ENCODE peak calls at places on chromosomes 1 and 21, in five cellular contexts. One of them, this sample, is unnamed.
A peak's percentile ranks its signal among the peaks of the same experiment; 100 is the strongest.

GRCh38 chr21:45788635-45789506 is 145.3 kb downstream of the PCBP3 start:
- DNase-seq in GM12878: no peak
- DNase-seq in K562: no peak
- DNase-seq in HepG2: no peak
- DNase-seq in H1: no peak
- DNase-seq in this sample: no peak

GRCh38 chr1:178645157-178645825 is 79.8 kb upstream of the RALGPS2 start:
- DNase-seq in GM12878: no peak
- DNase-seq in K562: no peak
- DNase-seq in HepG2: no peak
- DNase-seq in H1: no peak
- DNase-seq in this sample: no peak

GRCh38 chr1:246417152-246417812 is 89.8 kb downstream of the SMYD3 start:
- DNase-seq in GM12878: no peak
- DNase-seq in K562: no peak
- DNase-seq in HepG2: no peak
- DNase-seq in H1: no peak
- DNase-seq in this sample: no peak

GRCh38 chr1:236000781-236001180 is 64.1 kb downstream of the NID1 start:
- DNase-seq in GM12878: no peak
- DNase-seq in K562: no peak
- DNase-seq in HepG2: no peak
- DNase-seq in H1: no peak
- DNase-seq in this sample: no peak

GRCh38 chr1:116908266-116908665 is 1.4 kb upstream of the PTGFRN start:
- DNase-seq in GM12878: no peak
- DNase-seq in K562: no peak
- DNase-seq in HepG2: no peak
- DNase-seq in H1: no peak
- DNase-seq in this sample: no peak

GRCh38 chr21:38242036-38242435 is 14.8 kb upstream of the KCNJ15 start:
- DNase-seq in GM12878: no peak
- DNase-seq in K562: no peak
- DNase-seq in HepG2: no peak
- DNase-seq in H1: no peak
- DNase-seq in this sample: no peak

GRCh38 chr1:228752604-228753132 is 17.4 kb downstream of the RHOU start:
- DNase-seq in GM12878: no peak
- DNase-seq in K562: no peak
- DNase-seq in HepG2: no peak
- DNase-seq in H1: no peak
- DNase-seq in this sample: no peak

GRCh38 chr21:44506279-44507255 is 33.4 kb downstream of the KRTAP10-1 start:
- DNase-seq in GM12878: no peak
- DNase-seq in K562: no peak
- DNase-seq in HepG2: peak; percentile 70
- DNase-seq in H1: no peak
- DNase-seq in this sample: no peak

GRCh38 chr1:240189386-240189989 is 97.8 kb downstream of the FMN2 start:
- DNase-seq in GM12878: no peak
- DNase-seq in K562: peak; percentile 35
- DNase-seq in HepG2: peak; percentile 33
- DNase-seq in H1: peak; percentile 9
- DNase-seq in this sample: peak; percentile 40

GRCh38 chr1:119674835-119675289 is 26.8 kb upstream of the ZNF697 start:
- DNase-seq in GM12878: no peak
- DNase-seq in K562: peak; percentile 74
- DNase-seq in HepG2: peak; percentile 79
- DNase-seq in H1: no peak
- DNase-seq in this sample: no peak

GRCh38 chr1:27616441-27616840 is 12.5 kb upstream of the AHDC1 start:
- DNase-seq in GM12878: no peak
- DNase-seq in K562: no peak
- DNase-seq in HepG2: no peak
- DNase-seq in H1: no peak
- DNase-seq in this sample: no peak

GRCh38 chr1:70442486-70442885 is 31.4 kb downstream of the CTH start:
- DNase-seq in GM12878: no peak
- DNase-seq in K562: no peak
- DNase-seq in HepG2: no peak
- DNase-seq in H1: no peak
- DNase-seq in this sample: no peak

GRCh38 chr1:1001631-1002300 is 1.9 kb upstream of the HES4 start:
- DNase-seq in GM12878: no peak
- DNase-seq in K562: peak; percentile 95
- DNase-seq in HepG2: peak; percentile 62
- DNase-seq in H1: no peak
- DNase-seq in this sample: peak; percentile 85

GRCh38 chr1:25958475-25958874 is 39.4 kb downstream of the PAFAH2 start:
- DNase-seq in GM12878: no peak
- DNase-seq in K562: no peak
- DNase-seq in HepG2: no peak
- DNase-seq in H1: no peak
- DNase-seq in this sample: no peak

GRCh38 chr21:45291613-45292398 is 4.1 kb upstream of the POFUT2 start:
- DNase-seq in GM12878: no peak
- DNase-seq in K562: no peak
- DNase-seq in HepG2: no peak
- DNase-seq in H1: no peak
- DNase-seq in this sample: no peak

GRCh38 chr1:11188381-11188780 is 774 bp upstream of the ANGPTL7 start:
- DNase-seq in GM12878: no peak
- DNase-seq in K562: no peak
- DNase-seq in HepG2: no peak
- DNase-seq in H1: no peak
- DNase-seq in this sample: no peak

GRCh38 chr1:108962681-108963051 is 618 bp downstream of the CLCC1 start:
- DNase-seq in GM12878: no peak
- DNase-seq in K562: no peak
- DNase-seq in HepG2: peak; percentile 12
- DNase-seq in H1: no peak
- DNase-seq in this sample: peak; percentile 22

GRCh38 chr1:164675342-164675904 is 116.4 kb downstream of the PBX1 start:
- DNase-seq in GM12878: no peak
- DNase-seq in K562: no peak
- DNase-seq in HepG2: no peak
- DNase-seq in H1: no peak
- DNase-seq in this sample: no peak

GRCh38 chr1:188615321-188615720 is 1786.6 kb downstream of the PLA2G4A start:
- DNase-seq in GM12878: no peak
- DNase-seq in K562: no peak
- DNase-seq in HepG2: no peak
- DNase-seq in H1: no peak
- DNase-seq in this sample: no peak

GRCh38 chr21:32426066-32426465 is 13.6 kb downstream of the EVA1C start:
- DNase-seq in GM12878: no peak
- DNase-seq in K562: peak; percentile 3
- DNase-seq in HepG2: no peak
- DNase-seq in H1: no peak
- DNase-seq in this sample: no peak

GRCh38 chr1:173669491-173669941 is at the start of gene ANKRD45:
- DNase-seq in GM12878: no peak
- DNase-seq in K562: no peak
- DNase-seq in HepG2: no peak
- DNase-seq in H1: peak; percentile 43
- DNase-seq in this sample: peak; percentile 43

GRCh38 chr1:24516506-24516905 is 13.9 kb downstream of the RCAN3 start:
- DNase-seq in GM12878: no peak
- DNase-seq in K562: no peak
- DNase-seq in HepG2: no peak
- DNase-seq in H1: no peak
- DNase-seq in this sample: no peak

GRCh38 chr21:38121888-38122705 is 134.7 kb upstream of the KCNJ15 start:
- DNase-seq in GM12878: no peak
- DNase-seq in K562: peak; percentile 36
- DNase-seq in HepG2: no peak
- DNase-seq in H1: no peak
- DNase-seq in this sample: no peak

GRCh38 chr1:39026947-39027507 is 877 bp downstream of the NDUFS5 start:
- DNase-seq in GM12878: no peak
- DNase-seq in K562: no peak
- DNase-seq in HepG2: no peak
- DNase-seq in H1: no peak
- DNase-seq in this sample: no peak

GRCh38 chr1:111542187-111542586 is 38.8 kb upstream of the ADORA3 start:
- DNase-seq in GM12878: no peak
- DNase-seq in K562: no peak
- DNase-seq in HepG2: no peak
- DNase-seq in H1: no peak
- DNase-seq in this sample: no peak

GRCh38 chr1:173866462-173866861 is 1.3 kb downstream of the GAS5 start:
- DNase-seq in GM12878: no peak
- DNase-seq in K562: no peak
- DNase-seq in HepG2: no peak
- DNase-seq in H1: no peak
- DNase-seq in this sample: no peak

GRCh38 chr1:19385869-19386591 is 73.9 kb downstream of the SLC66A1 start:
- DNase-seq in GM12878: no peak
- DNase-seq in K562: no peak
- DNase-seq in HepG2: peak; percentile 78
- DNase-seq in H1: no peak
- DNase-seq in this sample: no peak

GRCh38 chr1:89974701-89975470 is 20.0 kb upstream of the ZNF326 start:
- DNase-seq in GM12878: no peak
- DNase-seq in K562: no peak
- DNase-seq in HepG2: peak; percentile 28
- DNase-seq in H1: no peak
- DNase-seq in this sample: no peak

GRCh38 chr1:54815086-54815876 is 14.2 kb upstream of the TTC22 start:
- DNase-seq in GM12878: no peak
- DNase-seq in K562: no peak
- DNase-seq in HepG2: no peak
- DNase-seq in H1: no peak
- DNase-seq in this sample: no peak

GRCh38 chr1:161200992-161201827 is 957 bp upstream of the NDUFS2 start:
- DNase-seq in GM12878: no peak
- DNase-seq in K562: no peak
- DNase-seq in HepG2: no peak
- DNase-seq in H1: no peak
- DNase-seq in this sample: no peak

DNA sequence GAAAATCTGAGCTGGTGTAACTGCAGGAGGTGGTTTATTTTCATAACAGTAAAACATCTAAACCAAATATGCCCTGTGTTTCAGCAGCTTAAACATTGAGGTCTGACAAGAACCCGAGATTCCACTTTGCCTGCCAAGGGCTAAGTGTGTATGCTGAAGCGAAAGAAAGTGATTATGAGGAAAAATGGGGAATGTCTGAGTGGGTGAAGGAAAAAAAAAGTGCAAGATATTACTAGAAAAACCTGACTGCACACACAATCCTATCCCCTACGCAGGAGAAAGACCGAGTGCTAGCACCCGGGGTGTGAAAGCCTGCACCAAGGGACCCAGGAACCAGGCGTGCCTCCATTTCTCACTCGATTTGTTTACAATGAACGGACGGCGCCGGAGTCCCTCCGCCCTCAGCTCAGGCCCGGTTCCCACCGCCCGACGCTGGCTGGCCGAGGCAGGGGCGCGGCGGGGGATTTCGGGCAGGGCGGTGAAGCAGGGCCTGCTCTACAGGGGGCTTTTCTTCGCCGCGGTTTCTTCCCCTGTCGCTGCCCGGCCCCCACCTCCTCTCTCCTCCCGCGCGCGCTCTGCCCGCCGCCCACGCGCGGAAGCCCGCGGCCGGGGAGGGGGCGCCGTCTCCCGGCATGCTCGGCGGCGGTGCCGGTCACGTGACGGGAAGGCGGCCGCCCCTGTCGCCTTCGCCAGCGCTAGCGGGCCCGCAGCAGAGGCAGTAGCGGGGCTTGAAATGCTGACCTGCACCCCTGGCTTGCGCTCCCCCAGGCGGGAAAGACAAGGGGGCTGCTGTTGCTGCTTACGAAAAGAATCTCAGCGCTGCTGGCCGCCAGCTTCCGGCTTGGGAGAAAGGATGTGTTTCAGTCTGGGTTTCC is 35.9 kb downstream of the ITPKB start:
- DNase-seq in GM12878: no peak
- DNase-seq in K562: peak; percentile 84
- DNase-seq in HepG2: no peak
- DNase-seq in H1: no peak
- DNase-seq in this sample: peak; percentile 60
- TF ChIP-seq KDM1A in GM12878: no peak
- TF ChIP-seq KDM1A in K562: no peak
- TF ChIP-seq KDM1A in HepG2: no peak
- TF ChIP-seq KDM1A in H1: peak; percentile 45
- TF ChIP-seq KDM1A in this sample: no peak

GRCh38 chr1:232575524-232576040 is 54.4 kb downstream of the SIPA1L2 start:
- DNase-seq in GM12878: no peak
- DNase-seq in K562: no peak
- DNase-seq in HepG2: no peak
- DNase-seq in H1: no peak
- DNase-seq in this sample: no peak

GRCh38 chr1:232576537-232576936 is 53.4 kb downstream of the SIPA1L2 start:
- DNase-seq in GM12878: no peak
- DNase-seq in K562: no peak
- DNase-seq in HepG2: no peak
- DNase-seq in H1: no peak
- DNase-seq in this sample: no peak

GRCh38 chr1:232578681-232579195 is 51.2 kb downstream of the SIPA1L2 start:
- DNase-seq in GM12878: no peak
- DNase-seq in K562: no peak
- DNase-seq in HepG2: no peak
- DNase-seq in H1: no peak
- DNase-seq in this sample: no peak

GRCh38 chr1:232579461-232579860 is 50.5 kb downstream of the SIPA1L2 start:
- DNase-seq in GM12878: no peak
- DNase-seq in K562: no peak
- DNase-seq in HepG2: no peak
- DNase-seq in H1: no peak
- DNase-seq in this sample: no peak

DNA sequence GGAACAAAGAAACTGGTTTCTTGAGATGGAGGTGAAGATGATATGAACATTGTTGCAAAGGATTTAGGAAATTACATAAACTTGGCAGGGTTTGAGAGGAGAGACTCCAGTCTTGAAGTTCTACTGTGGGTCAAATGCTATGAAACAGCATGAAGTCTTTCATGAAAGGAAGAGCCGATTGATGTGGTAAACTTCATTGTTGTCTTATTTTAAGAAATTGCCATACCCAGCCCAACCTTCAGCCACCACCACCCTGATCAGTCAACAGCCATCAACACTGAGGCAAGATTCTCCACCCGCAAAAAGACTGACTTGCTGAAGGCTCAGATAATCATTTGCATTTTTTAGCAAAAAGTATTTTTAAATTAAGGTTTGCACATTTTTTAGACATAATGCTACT is 52.1 kb downstream of the SIPA1L2 start:
- DNase-seq in GM12878: no peak
- DNase-seq in K562: no peak
- DNase-seq in HepG2: no peak
- DNase-seq in H1: no peak
- DNase-seq in this sample: no peak
- TF ChIP-seq KDM1A in GM12878: no peak
- TF ChIP-seq KDM1A in K562: no peak
- TF ChIP-seq KDM1A in HepG2: no peak
- TF ChIP-seq KDM1A in H1: no peak
- TF ChIP-seq KDM1A in this sample: no peak

GRCh38 chr1:7384121-7384520 is 387.0 kb upstream of the VAMP3 start:
- DNase-seq in GM12878: no peak
- DNase-seq in K562: no peak
- DNase-seq in HepG2: no peak
- DNase-seq in H1: no peak
- DNase-seq in this sample: no peak
- TF ChIP-seq KDM1A in GM12878: no peak
- TF ChIP-seq KDM1A in K562: no peak
- TF ChIP-seq KDM1A in HepG2: no peak
- TF ChIP-seq KDM1A in H1: no peak
- TF ChIP-seq KDM1A in this sample: no peak

GRCh38 chr1:151867321-151867720 is 13.8 kb upstream of the THEM5 start:
- DNase-seq in GM12878: no peak
- DNase-seq in K562: no peak
- DNase-seq in HepG2: no peak
- DNase-seq in H1: no peak
- DNase-seq in this sample: no peak
- TF ChIP-seq KDM1A in GM12878: no peak
- TF ChIP-seq KDM1A in K562: no peak
- TF ChIP-seq KDM1A in HepG2: no peak
- TF ChIP-seq KDM1A in H1: no peak
- TF ChIP-seq KDM1A in this sample: no peak